ENCODE peak calls at places on chromosomes 11 and 22, in eight cellular contexts. F is smooth muscle cell of the brain vasculature, R is epithelial cell of proximal tubule, M is cardiac fibroblast, N is cardiac muscle cell, O is NCI-H187, S is T-helper 2 cell, H is lung. D is an unnamed sample.

GRCh38 chr22:49008682-49009235 is 818.9 kb downstream of the BRD1 start:
- DNase-seq in F (no peak), R (no peak), M (no peak), N (no peak), O (no peak), S (no peak), H (no peak), D (no peak)

GRCh38 chr11:113385749-113386148 is 1.8 kb upstream of the ANKK1 start:
- DNase-seq in F (no peak), R (no peak), M (no peak), N (no peak), O (no peak), S (no peak), H (peak), D (peak)

GRCh38 chr11:10657308-10658271 is 36.0 kb downstream of the IRAG1 start:
- DNase-seq in F (no peak), R (peak), M (peak), N (no peak), O (no peak), S (no peak), H (no peak), D (peak)

GRCh38 chr11:129324533-129325175 is 51.0 kb upstream of the BARX2 start:
- DNase-seq in F (no peak), R (no peak), M (no peak), N (no peak), O (no peak), S (no peak), H (peak), D (no peak)

GRCh38 chr11:103939694-103940093 is 96.7 kb upstream of the DDI1 start:
- DNase-seq in F (no peak), R (no peak), M (no peak), N (no peak), O (no peak), S (no peak), H (no peak), D (no peak)

GRCh38 chr11:129973068-129973467 is 29.6 kb downstream of the PRDM10 start:
- DNase-seq in F (no peak), R (peak), M (no peak), N (no peak), O (no peak), S (no peak), H (no peak), D (no peak)

GRCh38 chr11:12052676-12053605 is 44.5 kb upstream of the DKK3 start:
- DNase-seq in F (no peak), R (no peak), M (no peak), N (no peak), O (no peak), S (no peak), H (no peak), D (no peak)

GRCh38 chr11:130070109-130070828 is 575 bp downstream of the APLP2 start:
- DNase-seq in F (no peak), R (no peak), M (peak), N (peak), O (no peak), S (peak), H (peak), D (peak)

GRCh38 chr22:30600925-30601324 is 6.0 kb upstream of the TCN2 start:
- DNase-seq in F (no peak), R (no peak), M (no peak), N (no peak), O (no peak), S (no peak), H (no peak), D (no peak)

GRCh38 chr11:29018631-29019030 is 910.4 kb downstream of the METTL15 start:
- DNase-seq in F (peak), R (peak), M (peak), N (no peak), O (no peak), S (no peak), H (no peak), D (peak)

GRCh38 chr11:96254087-96254486 is 88.9 kb downstream of the MAML2 start:
- DNase-seq in F (no peak), R (no peak), M (peak), N (peak), O (no peak), S (no peak), H (no peak), D (peak)

GRCh38 chr11:133950874-133951483 is 5.8 kb downstream of the IGSF9B start:
- DNase-seq in F (no peak), R (no peak), M (no peak), N (peak), O (no peak), S (no peak), H (no peak), D (no peak)

GRCh38 chr11:2929511-2929879 is 275 bp upstream of the PHLDA2 start:
- DNase-seq in F (no peak), R (no peak), M (peak), N (no peak), O (no peak), S (no peak), H (peak), D (peak)

GRCh38 chr11:28353991-28354390 is 245.8 kb downstream of the METTL15 start:
- DNase-seq in F (no peak), R (no peak), M (no peak), N (no peak), O (no peak), S (no peak), H (no peak), D (no peak)

GRCh38 chr11:112016088-112016764 is 9.0 kb upstream of the DLAT start:
- DNase-seq in F (no peak), R (no peak), M (peak), N (peak), O (no peak), S (no peak), H (no peak), D (peak)

GRCh38 chr11:87236368-87236767 is 198.6 kb downstream of the TMEM135 start:
- DNase-seq in F (no peak), R (no peak), M (no peak), N (no peak), O (no peak), S (no peak), H (no peak), D (peak)

GRCh38 chr11:85930879-85931366 is 75.7 kb downstream of the CCDC83 start:
- DNase-seq in F (no peak), R (peak), M (no peak), N (no peak), O (no peak), S (no peak), H (no peak), D (no peak)

GRCh38 chr22:35587447-35587870 is 29.7 kb downstream of the MB start:
- DNase-seq in F (no peak), R (no peak), M (peak), N (peak), O (no peak), S (no peak), H (peak), D (no peak)

GRCh38 chr11:45264839-45265515 is 21.2 kb downstream of the SYT13 start:
- DNase-seq in F (peak), R (peak), M (peak), N (no peak), O (no peak), S (no peak), H (no peak), D (peak)

GRCh38 chr11:13333456-13333957 is 55.9 kb downstream of the BMAL1 start:
- DNase-seq in F (no peak), R (peak), M (no peak), N (no peak), O (no peak), S (no peak), H (no peak), D (no peak)

GRCh38 chr22:44566911-44567310 is 68.9 kb upstream of the RTL6 start:
- DNase-seq in F (no peak), R (no peak), M (no peak), N (no peak), O (no peak), S (no peak), H (no peak), D (no peak)

GRCh38 chr11:115677190-115677589 is 173.0 kb upstream of the CADM1 start:
- DNase-seq in F (no peak), R (no peak), M (no peak), N (no peak), O (no peak), S (no peak), H (no peak), D (no peak)

GRCh38 chr11:64583296-64584262 is 7.4 kb upstream of the SLC22A12 start:
- DNase-seq in F (no peak), R (no peak), M (peak), N (no peak), O (no peak), S (no peak), H (no peak), D (no peak)

GRCh38 chr11:102513869-102514268 is 16.7 kb downstream of the MMP7 start:
- DNase-seq in F (no peak), R (no peak), M (peak), N (no peak), O (no peak), S (no peak), H (peak), D (no peak)

GRCh38 chr22:19048531-19048930 is 73.7 kb downstream of the DGCR2 start:
- DNase-seq in F (no peak), R (no peak), M (no peak), N (no peak), O (no peak), S (no peak), H (no peak), D (no peak)

GRCh38 chr11:88849368-88849767 is 216.4 kb downstream of the GRM5 start:
- DNase-seq in F (no peak), R (peak), M (no peak), N (no peak), O (no peak), S (no peak), H (no peak), D (no peak)

GRCh38 chr11:118609380-118610219 is 2.2 kb downstream of the PHLDB1 start:
- DNase-seq in F (no peak), R (no peak), M (peak), N (no peak), O (no peak), S (peak), H (no peak), D (peak)

GRCh38 chr11:74255741-74256369 is 55.6 kb downstream of the P4HA3 start:
- DNase-seq in F (no peak), R (no peak), M (peak), N (peak), O (peak), S (peak), H (peak), D (peak)

GRCh38 chr11:69156218-69156639 is 494 bp downstream of the SMIM38 start:
- DNase-seq in F (no peak), R (no peak), M (peak), N (no peak), O (no peak), S (no peak), H (no peak), D (no peak)

GRCh38 chr22:43910178-43910695 is 13.4 kb upstream of the PNPLA3 start:
- DNase-seq in F (no peak), R (no peak), M (no peak), N (no peak), O (no peak), S (no peak), H (no peak), D (no peak)

GRCh38 chr11:129737535-129738230 is 78.0 kb upstream of the TMEM45B start:
- DNase-seq in F (no peak), R (no peak), M (no peak), N (no peak), O (no peak), S (no peak), H (no peak), D (no peak)

GRCh38 chr11:15985127-15985862 is 371.1 kb downstream of the SOX6 start:
- DNase-seq in F (no peak), R (no peak), M (no peak), N (no peak), O (no peak), S (no peak), H (peak), D (no peak)

D was measured in dermis blood vessel endothelial cell.